ENCODE peak calls at places on chromosomes 2 and 18, in four cellular contexts. One of them, this sample, is unnamed. For H3K9me3, the result is how much of the 10 kb centered on the place peaks cover.

GRCh38 chr2:12934181-12934756 is 217.5 kb downstream of the TRIB2 start:
- DNase-seq in HepG2: no peak
- DNase-seq in GM12878: no peak
- DNase-seq in H1: no peak
- DNase-seq in this sample: no peak

GRCh38 chr18:50240083-50240563 is 26.2 kb downstream of the CFAP53 start:
- DNase-seq in HepG2: no peak
- DNase-seq in H1: no peak
- DNase-seq in GM12878: no peak
- DNase-seq in this sample: no peak

GRCh38 chr2:3101704-3102055 is 275.9 kb downstream of the EIPR1 start:
- DNase-seq in HepG2: no peak
- DNase-seq in GM12878: no peak
- DNase-seq in H1: no peak
- DNase-seq in this sample: no peak

GRCh38 chr2:212901604-212902275 is 249.7 kb downstream of the IKZF2 start:
- DNase-seq in H1: no peak
- DNase-seq in GM12878: no peak
- DNase-seq in HepG2: no peak
- DNase-seq in this sample: no peak

GRCh38 chr2:10307561-10308156 is 5.0 kb downstream of the HPCAL1 start:
- DNase-seq in HepG2: no peak
- DNase-seq in H1: no peak
- DNase-seq in GM12878: no peak
- DNase-seq in this sample: no peak

GRCh38 chr2:225735844-225736243 is 336.3 kb downstream of the NYAP2 start:
- DNase-seq in GM12878: no peak
- DNase-seq in H1: no peak
- DNase-seq in HepG2: no peak
- DNase-seq in this sample: no peak

GRCh38 chr2:191878576-191879298 is 31.8 kb upstream of the CAVIN2 start:
- DNase-seq in H1: no peak
- DNase-seq in GM12878: no peak
- DNase-seq in HepG2: no peak
- DNase-seq in this sample: no peak

GRCh38 chr2:15626967-15627366 is 35.3 kb downstream of the DDX1 start:
- DNase-seq in HepG2: no peak
- DNase-seq in GM12878: no peak
- DNase-seq in H1: no peak
- DNase-seq in this sample: no peak

GRCh38 chr2:234814366-234814765 is 137.5 kb upstream of the SH3BP4 start:
- DNase-seq in GM12878: no peak
- DNase-seq in H1: no peak
- DNase-seq in HepG2: no peak
- DNase-seq in this sample: no peak

GRCh38 chr2:135603543-135603942 is 72.3 kb downstream of the R3HDM1 start:
- DNase-seq in HepG2: no peak
- DNase-seq in H1: no peak
- DNase-seq in GM12878: no peak
- DNase-seq in this sample: no peak

GRCh38 chr18:60892855-60893254 is 440.4 kb upstream of the CDH20 start:
- DNase-seq in HepG2: peak
- DNase-seq in GM12878: no peak
- DNase-seq in H1: no peak
- DNase-seq in this sample: no peak

GRCh38 chr2:99680946-99681345 is 191.1 kb upstream of the REV1 start:
- DNase-seq in H1: no peak
- DNase-seq in GM12878: no peak
- DNase-seq in HepG2: no peak
- DNase-seq in this sample: no peak

GRCh38 chr2:76444732-76445131 is 734.0 kb upstream of the GCFC2 start:
- DNase-seq in HepG2: no peak
- DNase-seq in GM12878: no peak
- DNase-seq in H1: no peak
- DNase-seq in this sample: no peak

GRCh38 chr2:111659361-111660281 is 224.4 kb downstream of the ANAPC1 start:
- DNase-seq in GM12878: no peak
- DNase-seq in H1: peak
- DNase-seq in HepG2: peak
- DNase-seq in this sample: peak

GRCh38 chr2:127901339-127902072 is 15.8 kb upstream of the AMMECR1L start:
- DNase-seq in HepG2: no peak
- DNase-seq in H1: no peak
- DNase-seq in GM12878: no peak
- DNase-seq in this sample: no peak

GRCh38 chr2:89833780-89834117 is 1142.3 kb downstream of the RPIA start:
- DNase-seq in HepG2: no peak
- DNase-seq in H1: no peak
- DNase-seq in GM12878: no peak
- DNase-seq in this sample: no peak

GRCh38 chr2:235077046-235077445 is 125.2 kb downstream of the SH3BP4 start:
- DNase-seq in HepG2: no peak
- DNase-seq in GM12878: no peak
- DNase-seq in H1: no peak
- DNase-seq in this sample: no peak

GRCh38 chr2:203908344-203909185 is 28.0 kb upstream of the ICOS start:
- DNase-seq in GM12878: no peak
- DNase-seq in HepG2: no peak
- DNase-seq in H1: no peak
- DNase-seq in this sample: no peak

GRCh38 chr2:64938607-64939285 is 50.5 kb upstream of the SLC1A4 start:
- DNase-seq in H1: no peak
- DNase-seq in HepG2: no peak
- DNase-seq in GM12878: no peak
- DNase-seq in this sample: no peak

GRCh38 chr2:111662771-111663470 is 221.1 kb downstream of the ANAPC1 start:
- DNase-seq in GM12878: no peak
- DNase-seq in H1: no peak
- DNase-seq in HepG2: no peak
- DNase-seq in this sample: no peak

GRCh38 chr2:114068438-114068837 is 178.5 kb downstream of the ACTR3 start:
- DNase-seq in H1: no peak
- DNase-seq in HepG2: no peak
- DNase-seq in GM12878: no peak
- DNase-seq in this sample: peak

GRCh38 chr2:181621779-181622490 is 35.0 kb downstream of the CERKL start:
- DNase-seq in HepG2: no peak
- DNase-seq in GM12878: no peak
- DNase-seq in H1: no peak
- DNase-seq in this sample: no peak

GRCh38 chr2:131418625-131419024 is 54.7 kb upstream of the RAB6D start:
- DNase-seq in HepG2: no peak
- DNase-seq in H1: no peak
- DNase-seq in GM12878: no peak
- DNase-seq in this sample: no peak

GRCh38 chr2:131413148-131413747 is 49.3 kb upstream of the RAB6D start:
- DNase-seq in GM12878: peak
- DNase-seq in HepG2: peak
- DNase-seq in H1: no peak
- DNase-seq in this sample: peak

GRCh38 chr2:131419447-131419846 is 55.5 kb upstream of the RAB6D start:
- DNase-seq in H1: no peak
- DNase-seq in GM12878: no peak
- DNase-seq in HepG2: no peak
- DNase-seq in this sample: peak

GRCh38 chr2:131413785-131414184 is 49.8 kb upstream of the RAB6D start:
- DNase-seq in GM12878: no peak
- DNase-seq in HepG2: no peak
- DNase-seq in H1: no peak
- DNase-seq in this sample: no peak

DNA sequence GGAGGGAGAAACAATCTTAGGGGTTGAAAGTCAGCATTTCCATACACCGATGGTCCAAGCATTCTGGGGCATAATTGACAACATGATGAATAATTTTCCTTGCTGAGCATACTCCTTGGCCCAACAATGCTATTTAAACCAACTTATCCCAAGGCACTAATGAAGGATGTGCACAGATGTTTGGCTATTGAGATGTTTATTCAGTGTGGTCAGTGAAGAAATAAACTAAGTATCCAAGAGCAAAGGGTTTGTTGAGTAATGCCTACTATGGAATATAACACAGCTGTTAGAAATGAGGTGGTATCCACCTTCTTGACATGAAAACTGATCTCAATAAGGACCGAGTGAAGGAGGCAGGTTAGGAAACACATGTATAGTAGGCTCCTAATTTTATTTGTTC is 53.9 kb upstream of the RAB6D start:
- DNase-seq in GM12878: no peak
- DNase-seq in HepG2: no peak
- DNase-seq in H1: no peak
- DNase-seq in this sample: no peak
- TF ChIP-seq SUZ12 in GM12878: no peak
- TF ChIP-seq SUZ12 in HepG2: no peak
- TF ChIP-seq SUZ12 in H1: no peak
- TF ChIP-seq SUZ12 in this sample: no peak

GRCh38 chr2:236682651-236683422 is 113.2 kb downstream of the ACKR3 start:
- DNase-seq in GM12878: no peak
- DNase-seq in H1: no peak
- DNase-seq in HepG2: no peak
- DNase-seq in this sample: no peak

GRCh38 chr2:236680461-236680860 is 110.8 kb downstream of the ACKR3 start:
- DNase-seq in HepG2: no peak
- DNase-seq in GM12878: no peak
- DNase-seq in H1: no peak
- DNase-seq in this sample: no peak

GRCh38 chr2:236677368-236677767 is 107.7 kb downstream of the ACKR3 start:
- DNase-seq in HepG2: no peak
- DNase-seq in H1: no peak
- DNase-seq in GM12878: no peak
- DNase-seq in this sample: no peak

GRCh38 chr2:236678307-236678975 is 108.8 kb downstream of the ACKR3 start:
- DNase-seq in HepG2: no peak
- DNase-seq in H1: no peak
- DNase-seq in GM12878: no peak
- DNase-seq in this sample: no peak

DNA sequence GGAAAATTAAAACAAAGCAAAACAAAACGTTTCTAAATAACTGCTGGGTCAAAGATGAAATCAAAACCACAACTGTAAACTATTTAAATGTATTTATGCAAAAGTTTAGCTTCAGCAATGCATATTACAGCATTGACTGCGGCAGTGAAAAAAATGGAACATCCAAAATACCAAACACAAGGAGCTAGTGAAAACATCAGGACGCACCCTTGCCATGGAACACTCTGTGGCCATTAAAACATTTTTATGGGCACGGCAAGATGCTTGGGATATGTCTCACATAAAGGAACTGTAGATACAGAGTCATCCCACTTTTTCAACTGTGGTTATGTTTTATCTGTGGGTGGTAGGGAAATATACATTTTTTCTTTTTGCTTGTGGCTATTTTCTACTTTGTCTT is 110.3 kb downstream of the ACKR3 start:
- DNase-seq in H1: no peak
- DNase-seq in HepG2: no peak
- DNase-seq in GM12878: no peak
- DNase-seq in this sample: no peak
- H3K9ac ChIP-seq in H1: no peak
- H3K9ac ChIP-seq in HepG2: no peak
- H3K9ac ChIP-seq in GM12878: no peak
- H3K9ac ChIP-seq in this sample: no peak

GRCh38 chr2:101168647-101169046 is 17.5 kb upstream of the TBC1D8 start:
- DNase-seq in HepG2: no peak
- DNase-seq in GM12878: no peak
- DNase-seq in H1: no peak
- DNase-seq in this sample: no peak
- H3K9me3 ChIP-seq in HepG2: under half
- H3K9me3 ChIP-seq in GM12878: under half
- H3K9me3 ChIP-seq in H1: under half
- H3K9me3 ChIP-seq in this sample: under half

DNA sequence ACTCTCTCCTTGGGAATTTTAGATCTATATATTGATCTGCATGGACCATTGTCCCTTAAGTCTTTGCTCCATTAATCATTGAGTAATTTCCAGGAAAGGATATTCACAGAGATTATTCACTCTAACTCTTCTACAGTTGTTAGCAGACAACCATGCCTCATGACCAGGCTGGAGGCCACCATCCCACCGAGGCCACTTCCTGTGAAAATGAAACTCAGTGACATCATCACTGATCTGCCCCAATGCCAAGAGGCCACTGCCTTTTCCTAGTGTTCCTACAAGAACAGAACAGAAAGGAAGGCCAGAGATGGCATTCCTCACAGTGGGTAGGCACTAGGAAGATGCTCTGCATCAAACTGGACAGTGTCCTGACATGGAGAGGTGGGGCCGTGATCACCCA is 161.3 kb downstream of the DTNA start:
- DNase-seq in HepG2: no peak
- DNase-seq in GM12878: no peak
- DNase-seq in H1: no peak
- DNase-seq in this sample: no peak
- TF ChIP-seq SUZ12 in HepG2: no peak
- TF ChIP-seq SUZ12 in GM12878: no peak
- TF ChIP-seq SUZ12 in H1: no peak
- TF ChIP-seq SUZ12 in this sample: no peak

DNA sequence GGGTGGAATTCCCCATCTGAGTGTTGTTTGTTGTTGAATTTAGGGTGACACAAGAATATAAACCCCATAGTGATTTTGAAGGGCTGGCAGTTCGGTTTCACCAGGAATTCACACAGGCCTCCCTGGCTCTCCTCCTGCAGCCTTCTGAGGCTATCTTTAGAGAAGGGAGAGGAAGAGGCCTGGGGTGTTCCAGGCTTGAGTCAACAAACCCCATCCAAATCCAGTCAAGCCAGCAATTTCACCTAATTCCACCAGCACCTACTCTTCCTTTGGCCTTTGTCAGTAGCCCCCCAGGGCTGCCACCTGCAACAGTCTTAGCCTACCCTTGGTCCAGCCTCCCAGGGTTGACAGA is 32.0 kb downstream of the MARCHF4 start:
- DNase-seq in GM12878: no peak
- DNase-seq in HepG2: no peak
- DNase-seq in H1: no peak
- DNase-seq in this sample: no peak
- H3K9ac ChIP-seq in GM12878: no peak
- H3K9ac ChIP-seq in HepG2: no peak
- H3K9ac ChIP-seq in H1: no peak
- H3K9ac ChIP-seq in this sample: no peak

GRCh38 chr18:78857252-78858150 is 122.1 kb upstream of the SALL3 start:
- DNase-seq in GM12878: no peak
- DNase-seq in HepG2: no peak
- DNase-seq in H1: no peak
- DNase-seq in this sample: no peak
- H3K9me3 ChIP-seq in GM12878: under half
- H3K9me3 ChIP-seq in HepG2: under half
- H3K9me3 ChIP-seq in H1: under half
- H3K9me3 ChIP-seq in this sample: under half

This sample was measured in NT2/D1.